ENCODE peak calls at places on chromosomes 12 and 14, in eight cellular contexts. K is hypothalamus; N is activated T-cell treated with anti-CD3 and anti-CD28 coated beads, Interleukin-2, amount 50 U/mL, for 72 hours; C is fibroblast of the aortic adventitia; Y is erythroblast; Q is right lobe of liver; V is HTR-8/SVneo; I is heart right ventricle. F is an unnamed sample.

GRCh38 chr14:90969493-90970166 is 90.8 kb downstream of the RPS6KA5 start:
- DNase-seq in K (no peak), N (no peak), C (peak; percentile 62), Y (peak; percentile 63), Q (no peak), V (no peak), I (no peak), F (no peak)

GRCh38 chr14:98210045-98210678 is 1061.8 kb downstream of the BCL11B start:
- DNase-seq in K (no peak), N (peak; percentile 61), C (no peak), Y (no peak), Q (no peak), V (no peak), I (no peak), F (no peak)

GRCh38 chr12:87120440-87120839 is 864.2 kb upstream of the MGAT4C start:
- DNase-seq in K (no peak), N (no peak), C (peak; percentile 42), Y (peak; percentile 1), Q (no peak), V (no peak), I (no peak), F (no peak)

GRCh38 chr14:20679907-20680306 is 4.5 kb upstream of the RNASE4 start:
- DNase-seq in K (peak; percentile 9), N (no peak), C (peak; percentile 57), Y (peak; percentile 15), Q (no peak), V (no peak), I (no peak), F (peak; percentile 16)

GRCh38 chr12:40784102-40784501 is 91.9 kb downstream of the CNTN1 start:
- DNase-seq in K (no peak), N (no peak), C (no peak), Y (no peak), Q (no peak), V (no peak), I (no peak), F (no peak)

GRCh38 chr14:22547309-22547947 is 41.6 kb downstream of the DAD1 start:
- DNase-seq in K (no peak), N (no peak), C (no peak), Y (no peak), Q (no peak), V (no peak), I (peak; percentile 54), F (no peak)

GRCh38 chr12:6084261-6084968 is 40.1 kb downstream of the VWF start:
- DNase-seq in K (no peak), N (no peak), C (peak; percentile 88), Y (no peak), Q (peak; percentile 28), V (peak; percentile 94), I (no peak), F (no peak)

GRCh38 chr12:42716521-42716920 is 127.0 kb upstream of the PRICKLE1 start:
- DNase-seq in K (no peak), N (no peak), C (peak; percentile 37), Y (no peak), Q (no peak), V (no peak), I (no peak), F (no peak)

GRCh38 chr12:101596172-101596571 is 1.4 kb downstream of the MYBPC1 start:
- DNase-seq in K (no peak), N (no peak), C (no peak), Y (no peak), Q (no peak), V (no peak), I (no peak), F (no peak)

GRCh38 chr12:49728446-49728845 is 12.9 kb upstream of the TMBIM6 start:
- DNase-seq in K (no peak), N (no peak), C (no peak), Y (no peak), Q (no peak), V (no peak), I (no peak), F (no peak)

GRCh38 chr12:116876151-116876869 is 4.9 kb downstream of the HRK start:
- DNase-seq in K (no peak), N (no peak), C (no peak), Y (no peak), Q (no peak), V (no peak), I (no peak), F (no peak)

GRCh38 chr14:32010561-32011188 is 66.4 kb upstream of the ARHGAP5 start:
- DNase-seq in K (no peak), N (no peak), C (peak; percentile 39), Y (peak; percentile 4), Q (no peak), V (peak; percentile 85), I (no peak), F (no peak)

GRCh38 chr14:50452979-50453705 is 56.5 kb upstream of the CDKL1 start:
- DNase-seq in K (no peak), N (no peak), C (peak; percentile 90), Y (peak; percentile 53), Q (no peak), V (no peak), I (no peak), F (peak; percentile 66)

GRCh38 chr14:102351023-102351422 is 11.7 kb downstream of the CINP start:
- DNase-seq in K (no peak), N (no peak), C (no peak), Y (no peak), Q (no peak), V (no peak), I (peak; percentile 70), F (no peak)

GRCh38 chr12:32198555-32198954 is 91.9 kb downstream of the BICD1 start:
- DNase-seq in K (no peak), N (peak; percentile 16), C (no peak), Y (no peak), Q (no peak), V (no peak), I (no peak), F (no peak)

GRCh38 chr12:80778005-80778541 is 61.4 kb downstream of the MYF5 start:
- DNase-seq in K (no peak), N (peak; percentile 71), C (peak; percentile 99), Y (peak; percentile 92), Q (peak; percentile 63), V (peak; percentile 53), I (peak; percentile 57), F (peak; percentile 95)

GRCh38 chr12:14950982-14951746 is 10.2 kb downstream of the ARHGDIB start:
- DNase-seq in K (no peak), N (peak; percentile 8), C (no peak), Y (no peak), Q (no peak), V (no peak), I (peak; percentile 43), F (no peak)

GRCh38 chr12:71009414-71010142 is 89.0 kb upstream of the PTPRR start:
- DNase-seq in K (no peak), N (no peak), C (no peak), Y (no peak), Q (no peak), V (no peak), I (no peak), F (no peak)

GRCh38 chr12:132256646-132257045 is 72.7 kb downstream of the GALNT9 start:
- DNase-seq in K (no peak), N (no peak), C (no peak), Y (no peak), Q (no peak), V (no peak), I (no peak), F (no peak)

GRCh38 chr12:12909228-12909994 is 18.0 kb downstream of the GPRC5A start:
- DNase-seq in K (no peak), N (no peak), C (no peak), Y (no peak), Q (no peak), V (no peak), I (no peak), F (no peak)

GRCh38 chr14:100871234-100872186 is 32.0 kb downstream of the RTL1 start:
- DNase-seq in K (no peak), N (peak; percentile 7), C (peak; percentile 25), Y (peak; percentile 31), Q (no peak), V (no peak), I (no peak), F (peak; percentile 6)

GRCh38 chr12:62893276-62893675 is 41.7 kb downstream of the PPM1H start:
- DNase-seq in K (no peak), N (no peak), C (no peak), Y (peak; percentile 67), Q (no peak), V (no peak), I (no peak), F (no peak)

GRCh38 chr12:103955811-103956514 is 9.7 kb upstream of the TDG start:
- DNase-seq in K (no peak), N (no peak), C (peak; percentile 12), Y (peak; percentile 51), Q (no peak), V (no peak), I (no peak), F (no peak)

GRCh38 chr14:61478971-61479473 is 157.6 kb downstream of the PRKCH start:
- DNase-seq in K (no peak), N (peak; percentile 43), C (no peak), Y (no peak), Q (no peak), V (no peak), I (no peak), F (no peak)

GRCh38 chr14:35155962-35156361 is 33.6 kb downstream of the PRORP start:
- DNase-seq in K (no peak), N (no peak), C (peak; percentile 73), Y (no peak), Q (no peak), V (peak; percentile 6), I (no peak), F (no peak)

GRCh38 chr14:20427231-20428009 is 8.5 kb downstream of the KLHL33 start:
- DNase-seq in K (no peak), N (no peak), C (peak; percentile 59), Y (no peak), Q (no peak), V (peak; percentile 57), I (no peak), F (no peak)

GRCh38 chr12:5466521-5466960 is 34.6 kb downstream of the NTF3 start:
- DNase-seq in K (no peak), N (no peak), C (no peak), Y (no peak), Q (no peak), V (no peak), I (no peak), F (no peak)

GRCh38 chr12:92648242-92649031 is 54.4 kb upstream of the PLEKHG7 start:
- DNase-seq in K (no peak), N (no peak), C (peak; percentile 8), Y (no peak), Q (no peak), V (no peak), I (no peak), F (no peak)

GRCh38 chr12:29743801-29744200 is 39.9 kb downstream of the TMTC1 start:
- DNase-seq in K (no peak), N (no peak), C (peak; percentile 81), Y (no peak), Q (no peak), V (no peak), I (no peak), F (peak; percentile 94)